ENCODE peak calls at places on chromosome 11, in ten cellular contexts. H, D, B, I, R, F, A, X, V and U are unnamed samples.

GRCh38 chr11:61333638-61334433 is 808 bp downstream of the TKFC start:
- DNase-seq in H (no peak), D (no peak), B (peak), I (peak), R (no peak), F (no peak), A (no peak), X (no peak), V (peak), U (no peak)

GRCh38 chr11:13366266-13367026 is 88.9 kb downstream of the BMAL1 start:
- DNase-seq in H (no peak), D (no peak), B (no peak), I (no peak), R (no peak), F (no peak), A (no peak), X (no peak), V (no peak), U (no peak)

GRCh38 chr11:10798330-10798980 is 10.3 kb downstream of the EIF4G2 start:
- DNase-seq in H (no peak), D (no peak), B (no peak), I (no peak), R (no peak), F (no peak), A (no peak), X (no peak), V (no peak), U (no peak)

GRCh38 chr11:118343981-118344521 is at the start of gene CD3G:
- DNase-seq in H (peak), D (no peak), B (no peak), I (no peak), R (no peak), F (no peak), A (no peak), X (no peak), V (no peak), U (no peak)

GRCh38 chr11:97332271-97332670 is 942.5 kb downstream of the JRKL start:
- DNase-seq in H (no peak), D (no peak), B (no peak), I (no peak), R (no peak), F (no peak), A (no peak), X (no peak), V (no peak), U (no peak)

GRCh38 chr11:94127632-94128031 is 1.0 kb upstream of the PANX1 start:
- DNase-seq in H (no peak), D (no peak), B (no peak), I (no peak), R (no peak), F (no peak), A (no peak), X (no peak), V (no peak), U (no peak)

GRCh38 chr11:99260696-99261095 is 239.9 kb downstream of the CNTN5 start:
- DNase-seq in H (no peak), D (no peak), B (no peak), I (no peak), R (no peak), F (no peak), A (no peak), X (no peak), V (no peak), U (no peak)

GRCh38 chr11:105838668-105839403 is 183.2 kb downstream of the MSANTD4 start:
- DNase-seq in H (no peak), D (peak), B (no peak), I (no peak), R (no peak), F (peak), A (peak), X (no peak), V (peak), U (peak)

GRCh38 chr11:113531575-113532451 is 56.6 kb upstream of the DRD2 start:
- DNase-seq in H (no peak), D (no peak), B (no peak), I (no peak), R (no peak), F (no peak), A (no peak), X (no peak), V (no peak), U (peak)

GRCh38 chr11:1353383-1354124 is 36.2 kb upstream of the BRSK2 start:
- DNase-seq in H (no peak), D (no peak), B (no peak), I (no peak), R (no peak), F (no peak), A (no peak), X (no peak), V (no peak), U (no peak)

GRCh38 chr11:120746836-120747609 is 235.5 kb downstream of the GRIK4 start:
- DNase-seq in H (no peak), D (peak), B (peak), I (no peak), R (no peak), F (no peak), A (peak), X (no peak), V (no peak), U (peak)

GRCh38 chr11:119316017-119316728 is 757 bp downstream of the MCAM start:
- DNase-seq in H (no peak), D (no peak), B (no peak), I (no peak), R (peak), F (no peak), A (no peak), X (peak), V (peak), U (peak)

GRCh38 chr11:35165416-35166368 is 26.7 kb downstream of the CD44 start:
- DNase-seq in H (peak), D (peak), B (peak), I (peak), R (no peak), F (no peak), A (peak), X (no peak), V (no peak), U (peak)

GRCh38 chr11:128772814-128773213 is 78.9 kb downstream of the FLI1 start:
- DNase-seq in H (no peak), D (no peak), B (peak), I (no peak), R (peak), F (no peak), A (no peak), X (no peak), V (no peak), U (no peak)

GRCh38 chr11:39078465-39078864 is 2381.0 kb downstream of the LRRC4C start:
- DNase-seq in H (no peak), D (no peak), B (no peak), I (no peak), R (no peak), F (no peak), A (no peak), X (no peak), V (no peak), U (no peak)

GRCh38 chr11:93113824-93114223 is 84.0 kb downstream of the SLC36A4 start:
- DNase-seq in H (no peak), D (no peak), B (no peak), I (no peak), R (no peak), F (no peak), A (no peak), X (no peak), V (no peak), U (no peak)

GRCh38 chr11:45470151-45471001 is 184.2 kb upstream of the SYT13 start:
- DNase-seq in H (no peak), D (no peak), B (no peak), I (no peak), R (peak), F (no peak), A (peak), X (no peak), V (no peak), U (peak)